ENCODE peak calls at places on chromosomes 4 and X, in seven cellular contexts. A is posterior vena cava; T is glomerular endothelial cell; F is AML-193; M is CD8-positive, alpha-beta memory T cell; Y is mucosa of gallbladder; W is foreskin keratinocyte. X is an unnamed sample.

GRCh38 chr4:159267940-159268327 is 165.1 kb downstream of the RAPGEF2 start:
- DNase-seq in A (no peak), T (no peak), F (no peak), M (no peak), Y (no peak), W (no peak), X (no peak)

GRCh38 chrX:106802063-106802387 is 448 bp upstream of the TBC1D8B start:
- DNase-seq in A (no peak), T (no peak), F (no peak), M (no peak), Y (no peak), W (no peak), X (no peak)

GRCh38 chrX:39162322-39162721 is 361.1 kb downstream of the MID1IP1 start:
- DNase-seq in A (no peak), T (no peak), F (no peak), M (no peak), Y (no peak), W (no peak), X (no peak)

GRCh38 chr4:115090483-115091075 is 22.8 kb downstream of the NDST4 start:
- DNase-seq in A (no peak), T (no peak), F (peak; percentile 33), M (no peak), Y (no peak), W (peak; percentile 18), X (peak; percentile 64)

GRCh38 chr4:10746371-10747143 is 62.0 kb upstream of the CLNK start:
- DNase-seq in A (no peak), T (no peak), F (no peak), M (no peak), Y (no peak), W (peak; percentile 8), X (no peak)

GRCh38 chr4:174996079-174996478 is 77.9 kb downstream of the ADAM29 start:
- DNase-seq in A (no peak), T (no peak), F (no peak), M (no peak), Y (no peak), W (no peak), X (no peak)

GRCh38 chrX:68511255-68511654 is 12.4 kb downstream of the YIPF6 start:
- DNase-seq in A (no peak), T (no peak), F (peak; percentile 31), M (peak; percentile 26), Y (peak; percentile 43), W (peak; percentile 15), X (peak; percentile 46)

GRCh38 chr4:165336743-165337142 is 9.3 kb downstream of the MSMO1 start:
- DNase-seq in A (no peak), T (no peak), F (no peak), M (no peak), Y (no peak), W (no peak), X (no peak)

GRCh38 chrX:68685722-68686683 is 38.5 kb downstream of the STARD8 start:
- DNase-seq in A (no peak), T (no peak), F (no peak), M (no peak), Y (no peak), W (no peak), X (no peak)

GRCh38 chr4:58658701-58659100 is 1548.5 kb upstream of the IGFBP7 start:
- DNase-seq in A (no peak), T (no peak), F (no peak), M (no peak), Y (no peak), W (no peak), X (no peak)

GRCh38 chr4:24991015-24991414 is 39.7 kb downstream of the LGI2 start:
- DNase-seq in A (no peak), T (peak; percentile 84), F (no peak), M (no peak), Y (no peak), W (peak; percentile 45), X (no peak)

GRCh38 chr4:68927165-68927564 is 24.4 kb downstream of the UGT2A3 start:
- DNase-seq in A (no peak), T (no peak), F (no peak), M (no peak), Y (no peak), W (peak; percentile 20), X (no peak)

GRCh38 chr4:114263233-114263632 is 283.8 kb upstream of the ARSJ start:
- DNase-seq in A (no peak), T (no peak), F (no peak), M (no peak), Y (no peak), W (peak; percentile 54), X (no peak)

GRCh38 chrX:1599791-1600405 is 8.5 kb downstream of the AKAP17A start:
- DNase-seq in A (peak; percentile 57), T (no peak), F (no peak), M (no peak), Y (no peak), W (no peak), X (no peak)

GRCh38 chr4:7169134-7169533 is 23.2 kb upstream of the SORCS2 start:
- DNase-seq in A (peak; percentile 51), T (no peak), F (no peak), M (no peak), Y (no peak), W (no peak), X (no peak)

GRCh38 chr4:47668810-47669408 is 169.0 kb downstream of the CORIN start:
- DNase-seq in A (no peak), T (no peak), F (peak; percentile 47), M (peak; percentile 5), Y (peak; percentile 15), W (peak; percentile 48), X (peak; percentile 63)

GRCh38 chrX:11781734-11782370 is 23.8 kb downstream of the MSL3 start:
- DNase-seq in A (no peak), T (no peak), F (no peak), M (no peak), Y (no peak), W (peak; percentile 33), X (no peak)

GRCh38 chr4:39613093-39613656 is 25.5 kb downstream of the SMIM14 start:
- DNase-seq in A (no peak), T (no peak), F (no peak), M (no peak), Y (no peak), W (no peak), X (no peak)

GRCh38 chrX:24799565-24799964 is 105.8 kb downstream of the POLA1 start:
- DNase-seq in A (no peak), T (no peak), F (no peak), M (no peak), Y (no peak), W (no peak), X (no peak)

X was measured in MM.1S.